ENCODE peak calls at places on chromosomes 11 and 22, in six cellular contexts. Y is breast epithelium, U is psoas muscle, D is hepatocyte, M is mammary epithelial cell, C is neuronal stem cell. G is an unnamed sample.
A peak's percentile ranks its signal among the peaks of the same experiment; 100 is the strongest.

GRCh38 chr11:122803306-122803705 is 35.0 kb upstream of the CRTAM start:
- DNase-seq in M (peak; percentile 100), U (no peak), D (no peak), C (no peak), Y (peak; percentile 22), G (no peak)

GRCh38 chr11:131689049-131689925 is 318.9 kb downstream of the NTM start:
- DNase-seq in Y (no peak), M (no peak), U (no peak), D (no peak), C (no peak), G (no peak)

GRCh38 chr11:122696662-122697061 is 41.1 kb downstream of the UBASH3B start:
- DNase-seq in M (no peak), C (no peak), U (no peak), D (no peak), Y (no peak), G (no peak)

GRCh38 chr22:39634530-39635399 is 64.2 kb downstream of the CACNA1I start:
- DNase-seq in D (peak; percentile 72), Y (peak; percentile 81), C (no peak), M (peak; percentile 90), U (no peak), G (no peak)

GRCh38 chr11:106421673-106422292 is 344.3 kb downstream of the AASDHPPT start:
- DNase-seq in D (no peak), M (no peak), C (no peak), U (no peak), Y (no peak), G (no peak)

GRCh38 chr11:107453594-107454286 is 3.9 kb downstream of the CWF19L2 start:
- DNase-seq in U (no peak), M (no peak), D (no peak), C (no peak), Y (no peak), G (no peak)

GRCh38 chr11:11770921-11771484 is 70.8 kb upstream of the USP47 start:
- DNase-seq in D (no peak), C (no peak), M (no peak), Y (no peak), U (no peak), G (no peak)

GRCh38 chr11:84720706-84721402 is 906.3 kb downstream of the DLG2 start:
- DNase-seq in D (peak; percentile 12), U (peak; percentile 29), C (peak; percentile 20), Y (no peak), M (no peak), G (no peak)

GRCh38 chr11:19453893-19454292 is 213.1 kb upstream of the E2F8 start:
- DNase-seq in D (no peak), M (peak; percentile 67), Y (no peak), U (peak; percentile 67), C (no peak), G (no peak)

GRCh38 chr11:62911137-62912130 is 9.7 kb downstream of the CHRM1 start:
- DNase-seq in D (no peak), Y (no peak), U (no peak), C (no peak), M (no peak), G (no peak)
- H3K27ac ChIP-seq in D (no peak overlapping the region), Y (peak overlapping the region; percentile 87), U (no peak overlapping the region), C (no peak overlapping the region), M (no peak overlapping the region), G (no peak overlapping the region)

GRCh38 chr22:29723766-29724165 is 4.0 kb downstream of the CABP7 start:
- DNase-seq in D (no peak), M (no peak), Y (no peak), C (no peak), U (no peak), G (no peak)
- H3K4me3 ChIP-seq in D (no peak overlapping the region), M (no peak overlapping the region), Y (no peak overlapping the region), C (no peak overlapping the region), U (no peak overlapping the region), G (no peak overlapping the region)

DNA sequence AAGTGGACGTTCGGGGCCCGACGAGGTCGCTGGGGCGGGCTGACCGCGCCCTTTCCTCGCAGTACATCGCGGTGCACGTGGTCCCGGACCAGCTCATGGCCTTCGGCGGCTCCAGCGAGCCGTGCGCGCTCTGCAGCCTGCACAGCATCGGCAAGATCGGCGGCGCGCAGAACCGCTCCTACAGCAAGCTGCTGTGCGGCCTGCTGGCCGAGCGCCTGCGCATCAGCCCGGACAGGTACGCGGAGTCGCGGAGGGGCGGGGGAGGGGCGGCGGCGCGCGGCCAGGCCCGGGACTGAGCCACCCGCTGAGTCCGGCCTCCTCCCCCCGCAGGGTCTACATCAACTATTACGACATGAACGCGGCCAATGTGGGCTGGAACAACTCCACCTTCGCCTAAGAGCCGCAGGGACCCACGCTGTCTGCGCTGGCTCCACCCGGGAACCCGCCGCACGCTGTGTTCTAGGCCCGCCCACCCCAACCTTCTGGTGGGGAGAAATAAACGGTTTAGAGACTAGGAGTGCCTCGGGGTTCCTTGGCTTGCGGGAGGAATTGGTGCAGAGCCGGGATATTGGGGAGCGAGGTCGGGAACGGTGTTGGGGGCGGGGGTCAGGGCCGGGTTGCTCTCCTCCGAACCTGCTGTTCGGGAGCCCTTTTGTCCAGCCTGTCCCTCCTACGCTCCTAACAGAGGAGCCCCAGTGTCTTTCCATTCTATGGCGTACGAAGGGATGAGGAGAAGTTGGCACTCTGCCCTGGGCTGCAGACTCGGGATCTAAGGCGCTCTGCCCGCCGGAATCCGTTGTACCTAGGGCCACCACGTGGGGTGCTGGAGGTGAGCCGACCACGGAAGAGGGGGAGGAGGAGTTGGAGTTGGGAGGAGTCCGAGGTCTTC is 771 bp downstream of the MIF start:
- DNase-seq in U (peak; percentile 70), Y (peak; percentile 80), C (peak; percentile 61), D (peak; percentile 92), M (peak; percentile 73), G (peak; percentile 14)
- H3K27ac ChIP-seq in U (peak overlapping the region; percentile 90), Y (peak overlapping the region; percentile 99), C (peak overlapping the region; percentile 90), D (peak overlapping the region; percentile 99), M (peak overlapping the region; percentile 86), G (peak overlapping the region; percentile 97)

GRCh38 chr11:110433393-110434333 is 3.9 kb downstream of the FDX1 start:
- DNase-seq in Y (no peak), D (no peak), C (no peak), M (peak; percentile 25), U (no peak), G (no peak)

GRCh38 chr11:110430267-110431211 is 791 bp downstream of the FDX1 start:
- DNase-seq in D (peak; percentile 59), M (peak; percentile 74), C (peak; percentile 12), U (no peak), Y (peak; percentile 23), G (no peak)

GRCh38 chr11:110431212-110432073 is 1.7 kb downstream of the FDX1 start:
- DNase-seq in U (no peak), C (no peak), Y (no peak), M (peak; percentile 25), D (no peak), G (no peak)

GRCh38 chr11:110434952-110435779 is 5.4 kb downstream of the FDX1 start:
- DNase-seq in M (peak; percentile 22), D (no peak), U (no peak), C (no peak), Y (no peak), G (no peak)

GRCh38 chr11:110432713-110433392 is 3.1 kb downstream of the FDX1 start:
- DNase-seq in U (no peak), C (no peak), D (no peak), M (no peak), Y (no peak), G (no peak)
- H3K4me3 ChIP-seq in U (no peak overlapping the region), C (no peak overlapping the region), D (no peak overlapping the region), M (no peak overlapping the region), Y (no peak overlapping the region), G (no peak overlapping the region)

GRCh38 chr22:29014773-29015172 is 46.9 kb downstream of the C22orf31 start:
- DNase-seq in Y (no peak), U (no peak), M (no peak), D (no peak), C (no peak), G (no peak)

GRCh38 chr22:29012923-29013322 is 48.7 kb downstream of the C22orf31 start:
- DNase-seq in M (no peak), Y (no peak), U (no peak), D (no peak), C (no peak), G (no peak)

GRCh38 chr22:29018293-29019189 is 43.1 kb downstream of the C22orf31 start:
- DNase-seq in C (no peak), D (no peak), U (no peak), Y (no peak), M (no peak), G (no peak)

GRCh38 chr22:29014301-29014700 is 47.3 kb downstream of the C22orf31 start:
- DNase-seq in C (no peak), D (no peak), M (no peak), Y (no peak), U (no peak), G (no peak)

DNA sequence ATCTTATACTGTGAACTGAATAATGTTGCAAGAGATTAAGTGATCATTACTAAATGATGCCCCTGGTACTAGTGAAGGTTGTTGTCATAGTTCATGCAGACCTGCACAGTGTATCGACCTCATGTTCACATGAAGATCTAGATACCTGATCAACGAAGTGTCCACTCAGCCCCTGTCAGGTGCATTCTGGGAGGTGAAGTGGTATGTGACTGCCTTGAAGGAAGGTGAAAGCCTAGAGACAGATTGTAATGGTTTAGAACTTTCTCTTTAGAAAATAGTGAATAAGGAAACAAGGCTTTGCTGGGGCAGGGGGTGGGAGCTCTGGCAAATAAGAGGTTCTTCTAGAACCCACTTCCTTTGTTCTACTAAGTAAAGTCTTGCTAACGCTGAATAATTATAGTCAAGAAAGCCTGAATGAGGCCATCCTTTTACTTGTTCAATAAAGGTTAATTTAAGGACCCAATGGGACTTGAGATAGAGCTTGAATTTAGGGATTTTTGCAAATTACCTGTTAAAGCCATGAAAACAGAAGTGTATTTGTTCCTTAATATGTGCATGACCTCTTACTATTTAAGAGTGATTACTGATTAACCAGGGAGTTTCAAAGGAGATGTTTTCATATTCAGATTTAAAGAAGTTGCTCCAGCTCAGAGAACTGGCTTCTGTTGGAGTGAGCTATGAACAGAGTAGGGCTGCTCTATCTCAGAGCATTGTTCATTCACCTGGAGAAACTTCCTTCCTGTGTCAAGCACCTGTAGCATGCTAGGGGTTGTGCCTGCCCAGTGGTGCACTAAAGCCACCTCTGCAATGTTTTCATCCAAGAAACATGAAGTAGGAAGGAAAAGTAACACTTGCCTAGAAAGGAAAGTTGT is 45.3 kb downstream of the C22orf31 start:
- DNase-seq in Y (no peak), D (no peak), M (no peak), U (no peak), C (no peak), G (no peak)
- H3K27ac ChIP-seq in Y (no peak overlapping the region), D (peak overlapping the region; percentile 38), M (no peak overlapping the region), U (no peak overlapping the region), C (no peak overlapping the region), G (no peak overlapping the region)

DNA sequence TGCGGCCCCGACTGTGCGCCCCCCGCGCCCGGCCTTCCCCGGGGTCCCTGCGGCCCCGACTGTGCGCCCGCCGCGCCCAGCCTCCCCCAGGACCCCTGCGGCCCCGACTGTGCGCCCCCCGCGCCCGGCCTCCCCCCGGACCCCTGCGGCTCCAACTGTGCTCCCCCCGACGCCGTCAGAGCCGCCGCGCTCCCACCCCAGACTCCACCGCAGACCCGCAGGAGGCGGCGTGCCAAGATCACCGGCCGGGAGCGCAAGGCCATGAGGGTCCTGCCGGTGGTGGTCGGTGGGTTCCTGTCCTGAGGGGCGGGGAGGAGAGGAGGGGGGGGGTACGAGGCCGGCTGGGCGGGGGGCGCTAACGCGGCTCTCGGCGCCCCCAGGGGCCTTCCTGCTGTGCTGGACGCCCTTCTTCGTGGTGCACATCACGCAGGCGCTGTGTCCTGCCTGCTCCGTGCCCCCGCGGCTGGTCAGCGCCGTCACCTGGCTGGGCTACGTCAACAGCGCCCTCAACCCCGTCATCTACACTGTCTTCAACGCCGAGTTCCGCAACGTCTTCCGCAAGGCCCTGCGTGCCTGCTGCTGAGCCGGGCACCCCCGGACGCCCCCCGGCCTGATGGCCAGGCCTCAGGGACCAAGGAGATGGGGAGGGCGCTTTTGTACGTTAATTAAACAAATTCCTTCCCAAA is 3.1 kb downstream of the DRD4 start:
- DNase-seq in M (no peak), D (peak; percentile 8), Y (no peak), C (no peak), U (no peak), G (no peak)
- H3K4me3 ChIP-seq in M (no peak overlapping the region), D (no peak overlapping the region), Y (peak overlapping the region; percentile 52), C (no peak overlapping the region), U (no peak overlapping the region), G (no peak overlapping the region)